ENCODE peak calls at places on chromosomes 13 and 19, in nine cellular contexts. V is HCT116, F is A549, W is hepatocyte, R is fibroblast of lung, I is IMR-90, G is neural progenitor cell, K is SK-N-SH, A is GM23248. O is an unnamed sample.

GRCh38 chr13:46113596-46113995 is 8.8 kb upstream of the CPB2 start:
- DNase-seq in V (no peak), F (no peak), W (no peak), R (no peak), I (no peak), G (no peak), K (no peak), A (peak; percentile 3), O (no peak)

GRCh38 chr13:114319441-114319871 is 5.2 kb downstream of the CHAMP1 start:
- DNase-seq in V (no peak), F (no peak), W (no peak), R (peak; percentile 73), I (peak; percentile 93), G (no peak), K (no peak), A (peak; percentile 86), O (no peak)

GRCh38 chr13:112733661-112734379 is 44.0 kb downstream of the ATP11A start:
- DNase-seq in V (no peak), F (no peak), W (no peak), R (no peak), I (no peak), G (peak; percentile 89), K (peak; percentile 58), A (no peak), O (no peak)

GRCh38 chr19:44603201-44603945 is 10.0 kb upstream of the IGSF23 start:
- DNase-seq in V (no peak), F (no peak), W (no peak), R (peak; percentile 95), I (peak; percentile 99), G (no peak), K (no peak), A (peak; percentile 95), O (no peak)

GRCh38 chr13:71602327-71602726 is 264.7 kb downstream of the DACH1 start:
- DNase-seq in V (no peak), F (no peak), W (no peak), R (no peak), I (no peak), G (no peak), K (no peak), A (no peak), O (no peak)

GRCh38 chr13:52703482-52703881 is 36.1 kb downstream of the CNMD start:
- DNase-seq in V (no peak), F (no peak), W (no peak), R (no peak), I (no peak), G (no peak), K (no peak), A (no peak), O (no peak)

GRCh38 chr13:95112883-95113282 is 188.4 kb downstream of the ABCC4 start:
- DNase-seq in V (no peak), F (no peak), W (no peak), R (no peak), I (no peak), G (no peak), K (no peak), A (no peak), O (no peak)

GRCh38 chr13:70666883-70667282 is 558.6 kb upstream of the KLHL1 start:
- DNase-seq in V (no peak), F (no peak), W (no peak), R (no peak), I (no peak), G (no peak), K (no peak), A (no peak), O (no peak)

GRCh38 chr19:47735131-47735530 is 10.2 kb upstream of the NOP53 start:
- DNase-seq in V (no peak), F (no peak), W (no peak), R (no peak), I (no peak), G (peak; percentile 23), K (no peak), A (no peak), O (no peak)

GRCh38 chr19:16402076-16402475 is 69.7 kb downstream of the EPS15L1 start:
- DNase-seq in V (no peak), F (no peak), W (no peak), R (no peak), I (no peak), G (no peak), K (no peak), A (no peak), O (no peak)

GRCh38 chr19:6416658-6417405 is 7.8 kb downstream of the KHSRP start:
- DNase-seq in V (no peak), F (no peak), W (no peak), R (no peak), I (no peak), G (no peak), K (peak; percentile 18), A (no peak), O (peak; percentile 36)

GRCh38 chr13:76025392-76025791 is 389.3 kb downstream of the LMO7 start:
- DNase-seq in V (no peak), F (no peak), W (no peak), R (no peak), I (no peak), G (no peak), K (no peak), A (no peak), O (no peak)

GRCh38 chr13:33642374-33643065 is 175.4 kb upstream of the RFC3 start:
- DNase-seq in V (no peak), F (peak; percentile 87), W (peak; percentile 78), R (peak; percentile 96), I (peak; percentile 72), G (peak; percentile 7), K (no peak), A (peak; percentile 91), O (no peak)

GRCh38 chr19:33063356-33064116 is 1.2 kb downstream of the RHPN2 start:
- DNase-seq in V (no peak), F (peak; percentile 67), W (peak; percentile 60), R (peak; percentile 33), I (peak; percentile 30), G (peak; percentile 52), K (peak; percentile 57), A (no peak), O (peak; percentile 56)

GRCh38 chr13:49792550-49793324 is at the start of gene KPNA3:
- DNase-seq in V (peak; percentile 91), F (peak; percentile 93), W (peak; percentile 98), R (peak; percentile 97), I (peak; percentile 96), G (peak; percentile 97), K (peak; percentile 97), A (peak; percentile 98), O (peak; percentile 99)
- H3K27ac ChIP-seq in V (peak within 1 kb of the TSS; percentile 95), F (peak within 1 kb of the TSS; percentile 99), W (peak within 1 kb of the TSS; percentile 94), R (peak within 1 kb of the TSS; percentile 88), I (peak within 1 kb of the TSS; percentile 99), G (peak within 1 kb of the TSS; percentile 90), K (peak within 1 kb of the TSS; percentile 97), A (peak within 1 kb of the TSS; percentile 86), O (peak within 1 kb of the TSS; percentile 84)

DNA sequence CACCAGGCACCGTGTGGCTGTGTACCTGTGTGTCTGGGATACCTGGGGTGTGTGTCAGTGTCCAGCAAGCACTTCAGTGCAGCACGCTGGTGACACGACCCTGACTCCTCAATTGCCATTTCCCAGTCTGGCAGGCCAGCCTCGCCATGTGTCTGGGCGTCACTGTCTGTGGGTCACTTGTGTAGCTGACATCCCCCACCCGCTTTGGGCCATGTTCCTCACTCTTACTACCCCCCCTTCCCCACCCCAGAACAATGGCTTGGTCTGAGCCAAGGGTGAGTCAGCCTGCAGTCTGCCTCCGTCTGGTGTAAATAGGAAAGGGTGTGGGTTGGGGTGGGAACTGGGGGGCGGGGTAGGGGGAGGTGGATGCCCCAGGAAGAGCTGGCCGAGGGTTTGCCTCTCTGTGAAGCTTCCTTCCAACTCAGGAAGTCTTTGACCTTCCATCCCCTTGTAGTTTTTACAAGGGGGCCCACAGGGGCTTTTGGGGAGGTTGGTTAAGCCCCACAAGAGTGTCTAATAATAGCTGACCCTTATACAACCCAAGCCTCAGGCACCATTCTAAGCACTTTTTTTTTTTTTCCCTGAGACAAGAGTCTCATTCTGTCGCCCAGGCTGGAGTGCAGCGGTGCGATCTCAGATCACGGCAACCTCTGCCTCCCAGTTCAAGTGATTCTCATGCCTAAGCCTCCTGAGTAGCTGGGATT is 17.6 kb downstream of the NOVA2 start:
- DNase-seq in V (peak; percentile 35), F (peak; percentile 81), W (no peak), R (no peak), I (peak; percentile 7), G (no peak), K (peak; percentile 56), A (no peak), O (no peak)
- H3K4me2 ChIP-seq in V (peak overlapping the region; percentile 63), F (peak overlapping the region; percentile 34), W (no peak overlapping the region), R (no peak overlapping the region), I (no peak overlapping the region), G (no peak overlapping the region), K (peak overlapping the region; percentile 54), A (no peak overlapping the region), O (no peak overlapping the region)

DNA sequence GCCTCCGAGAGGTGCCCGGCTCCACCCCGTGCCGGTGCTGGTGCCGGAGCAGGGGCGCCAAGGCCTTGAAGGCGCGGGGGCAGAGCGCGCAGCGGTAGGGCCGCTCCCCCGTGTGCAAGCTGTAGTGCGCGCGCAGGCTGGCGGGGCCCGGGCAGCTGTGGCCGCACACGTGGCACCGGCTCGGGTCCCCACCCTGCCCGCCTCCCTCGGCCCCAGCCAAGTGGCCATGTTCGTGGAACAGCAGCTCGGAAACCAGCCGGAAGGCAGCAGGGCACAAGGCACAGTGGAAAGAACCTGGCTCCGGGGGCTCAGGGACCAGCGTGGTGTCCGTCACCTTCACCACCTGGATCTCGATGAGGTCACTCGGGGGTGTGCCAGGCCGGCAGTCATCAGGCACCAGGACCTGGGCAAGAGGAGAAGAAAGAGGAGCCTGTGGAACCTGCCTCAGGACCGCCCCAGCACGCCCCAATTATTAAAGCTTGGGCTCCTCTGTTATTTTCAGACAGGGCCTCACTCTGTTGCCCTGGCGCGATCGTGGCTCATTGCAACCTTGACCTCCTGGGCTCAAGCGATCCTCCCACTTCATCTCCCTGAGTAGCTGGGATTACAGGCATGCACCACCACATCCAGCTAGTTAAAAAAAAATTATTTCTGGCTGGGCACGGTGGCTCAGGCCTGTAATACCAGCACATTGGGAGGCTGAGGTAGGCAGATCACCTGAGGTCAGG is 2.0 kb downstream of the ZNF784 start:
- DNase-seq in V (no peak), F (no peak), W (no peak), R (no peak), I (no peak), G (no peak), K (no peak), A (no peak), O (no peak)
- H3K27ac ChIP-seq in V (no peak overlapping the region), F (no peak overlapping the region), W (no peak overlapping the region), R (no peak overlapping the region), I (no peak overlapping the region), G (no peak overlapping the region), K (no peak overlapping the region), A (no peak overlapping the region), O (no peak overlapping the region)

DNA sequence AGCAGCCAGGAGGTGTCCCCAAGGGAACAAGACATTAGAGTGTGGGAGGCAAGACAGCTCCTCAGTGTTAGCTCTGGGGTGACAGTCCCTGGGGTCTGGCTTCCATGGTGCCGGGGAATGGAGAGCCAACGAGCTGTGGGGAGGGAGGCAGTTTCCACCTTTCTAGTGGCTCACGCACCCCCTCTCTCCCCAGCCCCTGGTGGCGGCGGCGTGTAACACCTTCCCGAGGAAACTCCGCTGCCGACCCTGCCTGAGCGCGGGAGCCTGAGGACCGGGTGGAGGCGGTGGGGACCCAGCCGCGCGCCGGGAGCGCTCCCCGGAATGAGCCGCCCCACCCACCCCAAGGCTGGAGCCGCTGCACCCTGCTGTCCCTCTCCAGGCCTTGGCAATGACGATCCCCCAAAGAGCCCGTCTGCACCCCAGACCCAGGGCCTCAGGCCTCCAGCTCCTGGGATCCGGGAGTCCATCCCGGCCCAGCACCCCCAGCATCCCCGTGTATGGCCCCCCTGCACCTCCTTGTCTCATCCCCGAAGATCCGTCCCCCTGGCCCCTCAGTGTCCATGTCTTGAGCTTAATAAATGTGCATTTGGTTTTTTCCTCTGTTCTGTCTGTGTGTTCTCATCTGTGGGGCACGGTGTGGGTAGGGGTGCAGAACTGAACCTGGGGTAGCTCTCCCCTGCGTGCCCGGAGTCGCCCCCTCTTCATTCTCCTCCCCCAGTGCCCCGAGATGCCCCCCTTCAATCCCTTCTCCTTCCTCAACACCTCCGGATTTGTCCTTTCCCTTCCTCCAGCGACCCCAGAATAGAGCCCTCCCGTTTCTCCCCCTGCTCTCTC is 617 bp upstream of the FXYD5 start:
- DNase-seq in V (no peak), F (peak; percentile 71), W (peak; percentile 67), R (no peak), I (no peak), G (peak; percentile 79), K (peak; percentile 79), A (peak; percentile 75), O (peak; percentile 81)
- H3K4me2 ChIP-seq in V (peak overlapping the region; percentile 98), F (peak overlapping the region; percentile 88), W (peak overlapping the region; percentile 93), R (peak overlapping the region; percentile 84), I (peak overlapping the region; percentile 85), G (peak overlapping the region; percentile 85), K (peak overlapping the region; percentile 98), A (peak overlapping the region; percentile 87), O (peak overlapping the region; percentile 98)